ENCODE peak calls at places on chromosomes 5 and 9, in six cellular contexts. N is GM23248, L is astrocyte, Z is PC-3, I is A549, J is DND-41. V is an unnamed sample. For H3K4me1, the result is how much of the 10 kb centered on the place peaks cover.

GRCh38 chr5:52150501-52150900 is 637.2 kb upstream of the ITGA1 start:
- DNase-seq in L (no peak), N (no peak), J (no peak), Z (no peak), I (no peak), V (no peak)

GRCh38 chr9:93120846-93121315 is 13.2 kb downstream of the NINJ1 start:
- DNase-seq in N (no peak), J (no peak), Z (no peak), I (no peak), L (no peak), V (no peak)

GRCh38 chr5:14305045-14305444 is 161.9 kb downstream of the TRIO start:
- DNase-seq in I (peak), L (peak), N (peak), Z (peak), J (no peak), V (peak)

GRCh38 chr5:25119654-25120053 is 474.9 kb upstream of the CDH10 start:
- DNase-seq in N (peak), I (peak), J (no peak), L (peak), Z (peak), V (no peak)

GRCh38 chr5:179289756-179290385 is 55.4 kb downstream of the ADAMTS2 start:
- DNase-seq in J (no peak), Z (no peak), N (no peak), L (no peak), I (no peak), V (no peak)

GRCh38 chr9:99859395-99859980 is 37.8 kb downstream of the NR4A3 start:
- DNase-seq in I (no peak), Z (peak), L (peak), J (no peak), N (peak), V (no peak)

GRCh38 chr5:74786851-74787250 is 19.8 kb downstream of the NSA2 start:
- DNase-seq in L (no peak), J (no peak), I (no peak), Z (no peak), N (no peak), V (no peak)

GRCh38 chr5:122844136-122844915 is 1.1 kb upstream of the SNX24 start:
- DNase-seq in I (no peak), J (no peak), L (no peak), N (peak), Z (peak), V (peak)

GRCh38 chr5:173051746-173052145 is 4.4 kb upstream of the CREBRF start:
- DNase-seq in Z (peak), N (peak), L (peak), I (no peak), J (no peak), V (no peak)

GRCh38 chr9:99059074-99059894 is 45.6 kb upstream of the TGFBR1 start:
- DNase-seq in L (no peak), J (peak), I (no peak), Z (peak), N (peak), V (no peak)

GRCh38 chr9:124248066-124248465 is 9.7 kb upstream of the NEK6 start:
- DNase-seq in J (no peak), L (no peak), N (no peak), I (no peak), Z (no peak), V (no peak)

GRCh38 chr9:26955222-26955903 is 849 bp upstream of the IFT74 start:
- DNase-seq in J (no peak), N (peak), Z (no peak), I (no peak), L (no peak), V (no peak)

GRCh38 chr9:121650220-121651013 is 1.0 kb upstream of the DAB2IP start:
- DNase-seq in J (peak), I (peak), Z (peak), L (peak), N (peak), V (no peak)

GRCh38 chr5:138760448-138761110 is 7.4 kb downstream of the CTNNA1 start:
- DNase-seq in Z (peak), J (no peak), L (peak), I (no peak), N (peak), V (no peak)

DNA sequence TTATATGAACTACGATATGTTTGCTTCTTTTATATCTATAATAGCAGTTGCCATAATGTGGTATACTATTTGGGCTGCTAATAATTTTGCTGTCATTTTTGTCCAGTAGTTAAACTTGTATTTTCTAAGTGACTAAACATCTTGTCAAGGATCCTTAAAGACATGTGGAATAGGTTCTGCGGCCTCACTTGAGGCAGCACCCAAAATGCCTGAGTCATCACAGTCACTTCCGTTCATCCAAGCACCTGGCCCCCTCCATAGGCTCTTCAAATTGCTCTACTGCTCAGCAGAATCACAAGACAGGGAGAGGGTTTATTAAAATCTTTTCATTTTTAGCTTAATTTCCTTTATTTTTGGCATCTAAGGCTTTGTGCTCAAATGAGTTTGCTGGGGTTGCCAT is 259.1 kb downstream of the AOPEP start:
- DNase-seq in J (no peak), N (no peak), Z (no peak), L (no peak), I (no peak), V (no peak)
- H3K4me1 ChIP-seq in J (under half), N (under half), Z (under half), L (under half), I (under half), V (under half)

DNA sequence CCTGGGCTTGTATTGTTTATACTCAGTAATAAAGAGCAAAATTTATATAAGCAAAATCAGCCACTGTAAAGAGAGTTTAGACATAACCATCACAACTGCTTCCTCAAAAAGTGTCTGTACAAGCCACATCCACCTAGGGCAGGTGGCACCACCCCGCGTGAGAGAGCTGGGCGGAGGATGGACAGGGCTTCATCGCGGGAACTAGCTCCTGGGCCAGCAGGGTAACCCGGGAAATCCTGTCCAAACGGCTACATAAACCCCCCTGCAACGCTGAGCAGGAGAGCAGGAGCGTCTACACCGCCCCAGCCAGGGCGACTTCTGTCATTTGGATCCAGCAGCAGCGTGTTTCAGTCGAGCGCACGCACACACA is 1.3 kb downstream of the SLC6A3 start:
- DNase-seq in J (no peak), L (no peak), Z (no peak), N (no peak), I (no peak), V (no peak)
- H3K4me3 ChIP-seq in J (no peak), L (no peak), Z (no peak), N (no peak), I (no peak), V (no peak)

GRCh38 chr5:67732471-67732870 is 483.1 kb upstream of the PIK3R1 start:
- DNase-seq in J (no peak), N (no peak), L (peak), I (no peak), Z (no peak), V (no peak)
- H3K4me2 ChIP-seq in J (no peak), N (no peak), L (no peak), I (no peak), Z (no peak), V (no peak)

DNA sequence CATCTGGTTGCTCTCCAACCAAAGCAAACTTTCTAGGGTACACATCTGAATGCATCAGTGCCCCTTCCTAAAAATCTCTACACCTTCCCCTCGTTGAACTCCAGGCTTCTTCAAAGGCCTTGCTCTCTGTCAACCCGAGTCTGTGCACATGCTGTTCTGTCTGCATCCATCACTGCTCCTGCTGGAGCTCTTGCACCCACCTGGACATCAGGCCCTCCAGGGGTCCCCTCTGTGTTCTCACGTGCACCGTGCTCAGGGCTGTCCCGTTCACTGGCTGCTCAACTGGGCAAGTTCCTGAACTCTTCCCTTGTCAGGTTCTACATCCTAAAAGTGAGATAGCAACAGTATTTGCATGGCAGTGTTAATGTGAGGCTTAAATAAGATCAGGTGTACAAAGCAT is 62.7 kb upstream of the ANGPTL2 start:
- DNase-seq in N (no peak), L (no peak), J (no peak), I (no peak), Z (no peak), V (no peak)
- H3K4me1 ChIP-seq in N (under half), L (under half), J (under half), I (under half), Z (under half), V (under half)

GRCh38 chr5:143057580-143057999 is 287.4 kb downstream of the ARHGAP26 start:
- DNase-seq in I (no peak), J (no peak), L (no peak), N (peak), Z (no peak), V (no peak)

GRCh38 chr5:143056792-143057579 is 286.8 kb downstream of the ARHGAP26 start:
- DNase-seq in N (no peak), I (no peak), L (no peak), J (no peak), Z (no peak), V (no peak)

GRCh38 chr5:143055596-143056330 is 285.6 kb downstream of the ARHGAP26 start:
- DNase-seq in Z (no peak), I (no peak), N (peak), J (no peak), L (peak), V (no peak)

GRCh38 chr5:143054480-143054941 is 284.3 kb downstream of the ARHGAP26 start:
- DNase-seq in N (peak), Z (no peak), L (peak), I (no peak), J (no peak), V (no peak)

GRCh38 chr5:143056331-143056689 is 286.1 kb downstream of the ARHGAP26 start:
- DNase-seq in L (peak), J (no peak), I (no peak), Z (no peak), N (peak), V (no peak)
- H3K4me3 ChIP-seq in L (no peak), J (no peak), I (no peak), Z (no peak), N (no peak), V (no peak)